ENCODE peak calls at places on chromosome 14, in five cellular contexts. M is cardiac muscle cell; P is CD8-positive, alpha-beta T cell; I is upper lobe of left lung; J is neural progenitor cell. E is an unnamed sample.
A peak's percentile ranks its signal among the peaks of the same experiment; 100 is the strongest.

GRCh38 chr14:104143521-104144452 is 5.4 kb downstream of the KIF26A start:
- DNase-seq in I (no peak), P (no peak), J (no peak), M (no peak), E (no peak)

GRCh38 chr14:83342590-83342989 is 1808.9 kb upstream of the SEL1L start:
- DNase-seq in J (no peak), I (no peak), M (peak; percentile 1), P (no peak), E (no peak)

GRCh38 chr14:65915125-65915524 is 502.6 kb downstream of the FUT8 start:
- DNase-seq in J (no peak), M (peak; percentile 16), P (no peak), I (no peak), E (no peak)

GRCh38 chr14:80504781-80505180 is 293.5 kb upstream of the DIO2 start:
- DNase-seq in I (no peak), P (no peak), J (no peak), M (no peak), E (no peak)

GRCh38 chr14:76834296-76834695 is 8.1 kb downstream of the LRRC74A start:
- DNase-seq in I (no peak), P (no peak), J (no peak), M (no peak), E (no peak)

GRCh38 chr14:63186453-63186852 is 17.8 kb upstream of the RHOJ start:
- DNase-seq in I (no peak), P (no peak), J (no peak), M (peak; percentile 65), E (peak; percentile 82)

GRCh38 chr14:53103941-53104340 is 49.2 kb downstream of the DDHD1 start:
- DNase-seq in P (no peak), I (no peak), J (no peak), M (no peak), E (no peak)

GRCh38 chr14:68248481-68249255 is 429.1 kb downstream of the RAD51B start:
- DNase-seq in M (peak; percentile 91), P (no peak), I (no peak), J (peak; percentile 77), E (peak; percentile 81)

GRCh38 chr14:101972126-101972785 is 7.9 kb downstream of the DYNC1H1 start:
- DNase-seq in J (no peak), M (peak; percentile 99), I (peak; percentile 93), P (no peak), E (peak; percentile 99)

GRCh38 chr14:71142375-71143038 is 235.2 kb downstream of the PCNX1 start:
- DNase-seq in I (no peak), M (peak; percentile 93), P (no peak), J (no peak), E (peak; percentile 68)

GRCh38 chr14:81313775-81314429 is 86.2 kb downstream of the STON2 start:
- DNase-seq in M (peak; percentile 32), I (no peak), J (no peak), P (no peak), E (no peak)

GRCh38 chr14:87131879-87132278 is 861.1 kb downstream of the GALC start:
- DNase-seq in J (no peak), M (no peak), P (no peak), I (no peak), E (peak; percentile 20)
- H3K4me1 ChIP-seq in J (no peaks in the 10 kb centered on the region), M (no peaks in the 10 kb centered on the region), P (no peaks in the 10 kb centered on the region), I (no peaks in the 10 kb centered on the region), E (no peaks in the 10 kb centered on the region)

GRCh38 chr14:95522116-95522515 is 5.7 kb upstream of the SYNE3 start:
- DNase-seq in P (no peak), I (no peak), M (no peak), J (no peak), E (no peak)

GRCh38 chr14:95521001-95521400 is 4.6 kb upstream of the SYNE3 start:
- DNase-seq in I (peak; percentile 12), J (no peak), M (no peak), P (no peak), E (no peak)

GRCh38 chr14:95519699-95520098 is 3.2 kb upstream of the SYNE3 start:
- DNase-seq in P (peak; percentile 64), M (peak; percentile 86), I (peak; percentile 79), J (no peak), E (peak; percentile 95)

GRCh38 chr14:95518045-95518751 is 1.7 kb upstream of the SYNE3 start:
- DNase-seq in J (no peak), P (no peak), I (peak; percentile 32), M (peak; percentile 74), E (peak; percentile 47)

GRCh38 chr14:95520346-95520745 is 3.9 kb upstream of the SYNE3 start:
- DNase-seq in M (no peak), P (no peak), J (no peak), I (peak; percentile 80), E (no peak)
- H3K4me1 ChIP-seq in M (peaks cover 12% of the 10 kb centered on the region), P (peaks cover 87% of the 10 kb centered on the region), J (peaks cover 13% of the 10 kb centered on the region), I (peaks cover 63% of the 10 kb centered on the region), E (peaks cover 75% of the 10 kb centered on the region)

GRCh38 chr14:75431827-75432226 is 4.0 kb downstream of the JDP2 start:
- DNase-seq in P (no peak), I (no peak), M (no peak), J (no peak), E (no peak)
- H3K4me1 ChIP-seq in P (peaks cover 12% of the 10 kb centered on the region), I (peaks cover 52% of the 10 kb centered on the region), M (peaks cover 17% of the 10 kb centered on the region), J (no peaks in the 10 kb centered on the region), E (peaks cover 54% of the 10 kb centered on the region)

DNA sequence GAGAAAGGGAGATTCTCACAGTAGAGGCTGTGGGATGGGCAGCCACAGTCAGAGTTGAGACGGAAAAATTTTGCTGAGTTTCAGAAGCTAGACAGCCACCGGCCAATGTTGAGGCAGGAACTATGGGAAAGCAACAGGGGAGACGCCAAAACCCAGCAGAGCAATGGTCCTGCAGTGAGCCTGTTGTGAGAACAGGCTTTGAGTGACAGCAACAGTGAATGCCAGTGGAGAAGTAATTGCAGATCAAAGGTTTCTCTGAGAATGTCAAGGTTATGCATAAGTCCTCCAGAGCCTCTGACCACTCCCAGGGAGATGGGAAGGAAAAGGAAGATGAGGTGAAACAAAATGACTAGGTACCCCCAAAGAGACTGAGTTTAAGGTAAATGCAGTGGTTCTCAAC is 54.2 kb upstream of the DAAM1 start:
- DNase-seq in I (no peak), J (no peak), P (no peak), M (no peak), E (no peak)
- H3K4me1 ChIP-seq in I (peaks cover 3% of the 10 kb centered on the region), J (no peaks in the 10 kb centered on the region), P (no peaks in the 10 kb centered on the region), M (peaks cover 8% of the 10 kb centered on the region), E (no peaks in the 10 kb centered on the region)

GRCh38 chr14:92925446-92925845 is 2.5 kb downstream of the CHGA start:
- DNase-seq in M (no peak), I (no peak), J (no peak), P (no peak), E (no peak)
- H3K4me1 ChIP-seq in M (no peaks in the 10 kb centered on the region), I (no peaks in the 10 kb centered on the region), J (no peaks in the 10 kb centered on the region), P (no peaks in the 10 kb centered on the region), E (no peaks in the 10 kb centered on the region)

GRCh38 chr14:61387076-61387475 is 65.7 kb downstream of the PRKCH start:
- DNase-seq in P (no peak), M (no peak), J (no peak), I (no peak), E (no peak)

GRCh38 chr14:61386173-61386772 is 64.9 kb downstream of the PRKCH start:
- DNase-seq in I (no peak), M (no peak), P (no peak), J (no peak), E (no peak)

GRCh38 chr14:61388976-61389576 is 67.7 kb downstream of the PRKCH start:
- DNase-seq in M (no peak), P (no peak), J (no peak), I (no peak), E (no peak)

GRCh38 chr14:61391119-61391518 is 69.7 kb downstream of the PRKCH start:
- DNase-seq in M (no peak), J (no peak), P (no peak), I (no peak), E (no peak)

DNA sequence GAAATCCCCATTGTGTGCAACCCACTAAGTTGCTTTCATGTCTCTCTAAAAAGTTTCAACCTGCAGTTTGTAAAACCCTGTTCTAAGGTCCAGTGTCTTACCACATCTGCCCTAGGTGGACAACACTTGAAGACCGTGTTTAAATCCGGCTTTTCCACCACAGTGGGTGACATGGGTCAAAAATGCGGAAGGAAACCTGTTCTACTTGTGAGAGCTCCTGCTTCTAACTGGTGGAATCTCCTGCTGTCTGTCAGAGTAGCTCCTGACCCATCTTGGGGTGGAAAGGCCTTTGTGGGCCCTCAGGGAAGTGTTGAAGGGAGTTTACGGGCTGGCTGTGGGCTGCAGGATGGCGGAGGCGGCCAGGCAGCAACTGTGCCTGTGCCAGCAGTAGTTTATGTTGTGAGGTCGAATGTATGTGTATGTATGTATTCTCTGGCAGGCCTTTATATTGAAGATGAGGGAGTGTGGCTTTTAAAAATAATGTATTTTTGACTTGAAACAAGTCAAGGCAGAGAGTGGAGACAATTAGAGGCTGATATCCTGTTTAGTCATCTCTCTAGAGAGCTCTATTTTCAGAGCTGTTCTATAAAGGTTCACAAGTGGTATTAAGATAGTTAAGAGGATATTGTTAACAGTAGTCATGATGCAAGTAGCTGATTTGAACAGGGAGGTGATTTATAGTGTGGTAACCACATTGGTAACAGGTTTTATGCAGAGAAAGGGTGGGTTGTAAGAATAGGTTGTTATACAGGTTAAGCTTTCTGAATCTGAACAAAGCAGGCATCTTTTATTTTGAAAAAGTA is 67.0 kb downstream of the PRKCH start:
- DNase-seq in P (no peak), M (peak; percentile 4), I (no peak), J (no peak), E (peak; percentile 1)
- H3K4me1 ChIP-seq in P (peaks cover 98% of the 10 kb centered on the region), M (peaks cover 44% of the 10 kb centered on the region), I (peaks cover 11% of the 10 kb centered on the region), J (peaks cover 19% of the 10 kb centered on the region), E (peaks cover 11% of the 10 kb centered on the region)

GRCh38 chr14:34224221-34224620 is 237.8 kb downstream of the SPTSSA start:
- DNase-seq in J (no peak), I (no peak), P (no peak), M (no peak), E (no peak)
- H3K4me1 ChIP-seq in J (peaks cover 34% of the 10 kb centered on the region), I (no peaks in the 10 kb centered on the region), P (no peaks in the 10 kb centered on the region), M (no peaks in the 10 kb centered on the region), E (peaks cover 12% of the 10 kb centered on the region)

E was measured in adipocyte.